ENCODE peak calls at places on chromosomes 16 and 17, in ten cellular contexts. F is psoas muscle; S is HCT116; X is tibial nerve; H is heart left ventricle; C is heart right ventricle; G is CD8-positive, alpha-beta T cell; Z is RWPE1; L is H9; P is brain microvascular endothelial cell. V is an unnamed sample.
A peak's percentile ranks its signal among the peaks of the same experiment; 100 is the strongest.

GRCh38 chr17:28598389-28598788 is 436 bp downstream of the SPAG5 start:
- DNase-seq in F (no peak), S (no peak), X (no peak), H (no peak), C (no peak), G (no peak), Z (no peak), L (no peak), P (no peak), V (no peak)

GRCh38 chr17:6627019-6627418 is 13.5 kb downstream of the KIAA0753 start:
- DNase-seq in F (no peak), S (no peak), X (no peak), H (no peak), C (no peak), G (no peak), Z (no peak), L (no peak), P (no peak), V (no peak)

GRCh38 chr16:14427371-14427948 is 202.6 kb downstream of the PARN start:
- DNase-seq in F (no peak), S (no peak), X (no peak), H (no peak), C (no peak), G (no peak), Z (no peak), L (no peak), P (no peak), V (no peak)

GRCh38 chr16:56189990-56190902 is 1.0 kb upstream of the GNAO1 start:
- DNase-seq in F (no peak), S (no peak), X (no peak), H (no peak), C (peak; percentile 17), G (no peak), Z (no peak), L (no peak), P (no peak), V (no peak)

GRCh38 chr17:39628655-39629493 is 2.1 kb downstream of the PPP1R1B start:
- DNase-seq in F (no peak), S (no peak), X (no peak), H (no peak), C (no peak), G (no peak), Z (no peak), L (no peak), P (no peak), V (no peak)

GRCh38 chr17:42287305-42288077 is 807 bp upstream of the STAT5A start:
- DNase-seq in F (peak; percentile 73), S (no peak), X (no peak), H (peak; percentile 51), C (peak; percentile 55), G (peak; percentile 39), Z (no peak), L (peak; percentile 41), P (no peak), V (no peak)

GRCh38 chr16:78720416-78720815 is 621.0 kb downstream of the WWOX start:
- DNase-seq in F (no peak), S (no peak), X (no peak), H (no peak), C (no peak), G (no peak), Z (no peak), L (no peak), P (no peak), V (no peak)

GRCh38 chr17:81926451-81927144 is 937 bp downstream of the MAFG start:
- DNase-seq in F (peak; percentile 87), S (peak; percentile 47), X (peak; percentile 48), H (peak; percentile 84), C (peak; percentile 78), G (peak; percentile 49), Z (peak; percentile 71), L (peak; percentile 77), P (peak; percentile 53), V (peak; percentile 57)

DNA sequence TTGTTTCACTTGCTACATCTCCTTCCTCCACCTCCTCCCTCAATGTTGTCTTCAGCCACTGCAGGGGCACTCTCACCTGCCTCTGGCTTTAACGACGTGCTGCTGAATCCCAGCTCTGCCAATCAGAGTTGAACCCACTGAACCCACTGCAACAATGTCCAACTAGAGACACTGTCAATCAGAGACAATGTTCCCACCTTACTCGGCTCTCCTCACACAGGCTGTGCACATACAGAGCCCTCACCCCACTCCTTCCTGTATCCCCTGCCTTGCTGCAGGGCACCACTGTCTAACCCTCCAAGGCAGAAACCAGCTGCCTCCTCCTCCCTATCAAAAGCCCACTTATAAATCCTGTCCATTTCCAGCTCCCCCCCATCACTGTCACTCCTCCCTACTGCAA is 58.7 kb downstream of the ANKRD11 start:
- DNase-seq in F (no peak), S (no peak), X (no peak), H (no peak), C (no peak), G (no peak), Z (no peak), L (no peak), P (no peak), V (no peak)
- H3K27ac ChIP-seq in F (no peak overlapping the region), S (no peak overlapping the region), X (no peak overlapping the region), H (no peak overlapping the region), C (no peak overlapping the region), G (no peak overlapping the region), Z (peak overlapping the region; percentile 51), L (no peak overlapping the region), P (no peak overlapping the region), V (no peak overlapping the region)

DNA sequence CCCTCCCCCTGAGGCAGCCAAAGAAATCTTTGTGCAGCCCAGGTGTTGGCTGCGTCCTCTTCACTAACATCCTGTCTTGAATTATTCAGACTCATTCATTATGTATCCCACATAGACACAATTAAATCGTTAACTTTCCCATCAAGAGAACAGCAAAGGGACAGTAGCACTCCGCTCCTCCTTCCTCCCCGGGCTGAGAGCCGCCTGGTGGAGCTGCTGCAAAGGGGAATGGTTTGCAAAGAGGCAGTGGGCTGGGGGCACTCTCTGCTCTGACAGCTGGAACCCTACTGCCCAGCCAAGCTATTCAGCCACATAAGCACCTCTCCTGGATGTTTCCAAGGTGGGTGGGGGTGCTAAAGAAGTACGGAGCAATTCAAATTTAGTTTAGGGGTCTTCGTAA is 289.9 kb upstream of the SOX9 start:
- DNase-seq in F (no peak), S (no peak), X (no peak), H (no peak), C (no peak), G (no peak), Z (no peak), L (peak; percentile 82), P (no peak), V (no peak)
- TF ChIP-seq CTCF in F (no peak), S (no peak), X (no peak), H (no peak), C (no peak), G (no peak), Z (no peak), L (peak; percentile 60), P (peak; percentile 35), V (no peak)

GRCh38 chr16:88963583-88963982 is 13.4 kb downstream of the CBFA2T3 start:
- DNase-seq in F (no peak), S (no peak), X (no peak), H (no peak), C (peak; percentile 3), G (no peak), Z (peak; percentile 28), L (no peak), P (no peak), V (no peak)

GRCh38 chr16:88962478-88963152 is 14.4 kb downstream of the CBFA2T3 start:
- DNase-seq in F (peak; percentile 40), S (no peak), X (no peak), H (no peak), C (no peak), G (no peak), Z (no peak), L (no peak), P (no peak), V (peak; percentile 82)

GRCh38 chr16:88965411-88965810 is 11.6 kb downstream of the CBFA2T3 start:
- DNase-seq in F (peak; percentile 18), S (no peak), X (no peak), H (no peak), C (no peak), G (no peak), Z (no peak), L (no peak), P (no peak), V (no peak)

GRCh38 chr16:88965826-88966480 is 11.1 kb downstream of the CBFA2T3 start:
- DNase-seq in F (no peak), S (no peak), X (no peak), H (no peak), C (peak; percentile 4), G (no peak), Z (no peak), L (no peak), P (no peak), V (no peak)

GRCh38 chr16:88964636-88965035 is 12.4 kb downstream of the CBFA2T3 start:
- DNase-seq in F (no peak), S (no peak), X (no peak), H (no peak), C (no peak), G (no peak), Z (no peak), L (no peak), P (no peak), V (no peak)
- H3K27ac ChIP-seq in F (no peak overlapping the region), S (no peak overlapping the region), X (no peak overlapping the region), H (no peak overlapping the region), C (no peak overlapping the region), G (no peak overlapping the region), Z (no peak overlapping the region), L (no peak overlapping the region), P (no peak overlapping the region), V (no peak overlapping the region)

GRCh38 chr17:49700956-49701355 is 6.8 kb downstream of the SLC35B1 start:
- DNase-seq in F (no peak), S (no peak), X (no peak), H (no peak), C (no peak), G (no peak), Z (no peak), L (no peak), P (no peak), V (no peak)

GRCh38 chr17:49699967-49700575 is 7.7 kb downstream of the SLC35B1 start:
- DNase-seq in F (no peak), S (no peak), X (no peak), H (peak; percentile 55), C (peak; percentile 50), G (no peak), Z (no peak), L (no peak), P (no peak), V (no peak)

GRCh38 chr17:49707246-49707607 is 537 bp downstream of the SLC35B1 start:
- DNase-seq in F (no peak), S (no peak), X (no peak), H (no peak), C (no peak), G (peak; percentile 53), Z (no peak), L (no peak), P (no peak), V (peak; percentile 40)

GRCh38 chr17:49705254-49705653 is 2.5 kb downstream of the SLC35B1 start:
- DNase-seq in F (no peak), S (no peak), X (no peak), H (no peak), C (no peak), G (no peak), Z (no peak), L (no peak), P (no peak), V (no peak)

DNA sequence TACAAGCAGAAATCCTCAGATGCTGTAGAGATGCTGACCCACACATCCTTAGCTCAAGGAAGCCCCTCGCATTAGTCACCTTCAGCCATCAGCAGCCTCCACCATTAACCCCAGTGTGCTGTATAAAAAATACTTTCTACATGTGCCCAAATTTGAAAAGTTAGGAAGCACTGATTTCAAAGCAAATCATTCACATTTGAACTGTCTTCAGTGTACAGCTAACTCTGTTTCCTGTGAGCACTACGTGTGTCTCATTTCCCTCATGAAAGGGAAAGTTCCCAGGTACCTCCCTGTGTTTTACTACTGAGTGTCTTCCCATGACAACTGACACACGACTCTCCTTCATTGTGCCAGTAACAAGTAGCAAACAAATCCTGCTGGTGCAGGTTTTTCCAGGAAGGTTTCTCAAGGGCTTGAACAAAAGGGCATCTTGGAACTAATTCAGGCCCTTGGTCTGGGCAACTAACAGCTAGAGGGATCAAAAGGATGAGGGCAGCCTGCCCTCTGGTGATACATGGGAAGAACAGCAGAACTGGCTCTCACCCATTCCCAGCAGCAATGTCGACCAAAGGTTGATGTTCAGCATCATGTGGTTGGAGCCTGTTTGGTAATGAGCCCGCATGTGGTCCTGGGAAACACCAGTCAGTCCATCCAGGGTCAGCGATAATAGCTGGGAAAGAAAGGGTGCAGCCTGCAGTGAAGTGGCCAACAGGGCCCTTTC is 4.0 kb downstream of the SLC35B1 start:
- DNase-seq in F (no peak), S (peak; percentile 38), X (no peak), H (no peak), C (no peak), G (no peak), Z (no peak), L (peak; percentile 54), P (peak; percentile 17), V (peak; percentile 24)
- TF ChIP-seq CTCF in F (peak; percentile 46), S (peak; percentile 75), X (peak; percentile 12), H (peak; percentile 53), C (peak; percentile 43), G (no peak), Z (peak; percentile 51), L (peak; percentile 69), P (peak; percentile 75), V (peak; percentile 65)

V was measured in DND-41.